ENCODE peak calls at places on chromosomes 5 and 9, in eight cellular contexts. G is NCI-H1417; Q is tibial nerve; L is GM12891; D is CD8-positive, alpha-beta memory T cell; O is activated CD8-positive, alpha-beta memory T cell treated with anti-CD3 and anti-CD28 coated beads for 4 hours; R is central memory CD4-positive, alpha-beta T cell; I is stimulated activated CD8-positive, alpha-beta memory T cell treated with anti-CD3 and anti-CD28 coated beads, Interleukin-15, amount 100 ng/mL, for 24 hours. C is an unnamed sample.

GRCh38 chr5:141330299-141331080 is at the start of gene PCDHGA1:
- DNase-seq in I (no peak), D (peak), Q (no peak), G (no peak), L (no peak), O (no peak), R (peak), C (peak)

GRCh38 chr9:89254058-89254772 is 56.8 kb upstream of the CKS2 start:
- DNase-seq in D (no peak), Q (no peak), R (no peak), O (no peak), G (no peak), I (no peak), L (no peak), C (no peak)

GRCh38 chr5:155678371-155678770 is 648.6 kb upstream of the SGCD start:
- DNase-seq in Q (no peak), O (no peak), R (no peak), L (no peak), G (no peak), I (no peak), D (no peak), C (no peak)

GRCh38 chr9:21549890-21550289 is 67.8 kb upstream of the IFNE start:
- DNase-seq in Q (no peak), O (no peak), R (no peak), D (no peak), L (no peak), I (no peak), G (no peak), C (no peak)

GRCh38 chr5:124596595-124597388 is 149.6 kb downstream of the ZNF608 start:
- DNase-seq in R (no peak), D (no peak), G (no peak), O (no peak), Q (no peak), I (no peak), L (no peak), C (peak)

GRCh38 chr9:106893088-106893487 is 30.1 kb downstream of the ZNF462 start:
- DNase-seq in G (no peak), Q (no peak), L (no peak), D (no peak), R (no peak), O (no peak), I (no peak), C (peak)

GRCh38 chr5:132260714-132261615 is 3.5 kb downstream of the PDLIM4 start:
- DNase-seq in G (no peak), R (no peak), L (no peak), D (no peak), I (no peak), Q (peak), O (peak), C (no peak)

GRCh38 chr5:174145821-174146220 is 100.3 kb downstream of the NSG2 start:
- DNase-seq in I (no peak), Q (no peak), O (no peak), D (no peak), L (no peak), G (peak), R (no peak), C (no peak)

GRCh38 chr9:132703336-132703735 is 33.1 kb downstream of the GTF3C4 start:
- DNase-seq in L (no peak), I (no peak), G (no peak), O (no peak), D (no peak), Q (no peak), R (no peak), C (no peak)

GRCh38 chr5:55856511-55857246 is 5.5 kb downstream of the IL31RA start:
- DNase-seq in R (peak), L (no peak), Q (no peak), G (no peak), D (no peak), O (no peak), I (no peak), C (no peak)

GRCh38 chr5:96339862-96340261 is 93.2 kb downstream of the PCSK1 start:
- DNase-seq in G (no peak), D (no peak), Q (no peak), O (no peak), L (no peak), R (no peak), I (no peak), C (no peak)

C was measured in amniotic stem cell.